ENCODE peak calls at places on chromosomes 1 and 21, in five cellular contexts. One of them, this sample, is unnamed.

GRCh38 chr1:63693956-63694607 is 79.7 kb upstream of the ROR1 start:
- DNase-seq in testis: no peak
- DNase-seq in fibroblast of pulmonary artery: no peak
- DNase-seq in frontal cortex: no peak
- DNase-seq in T-helper 1 cell: no peak
- DNase-seq in this sample: no peak

GRCh38 chr1:6477039-6477820 is 11.3 kb upstream of the TNFRSF25 start:
- DNase-seq in testis: no peak
- DNase-seq in frontal cortex: no peak
- DNase-seq in fibroblast of pulmonary artery: no peak
- DNase-seq in T-helper 1 cell: no peak
- DNase-seq in this sample: no peak

GRCh38 chr1:180988221-180988826 is 34.3 kb downstream of the STX6 start:
- DNase-seq in frontal cortex: no peak
- DNase-seq in T-helper 1 cell: no peak
- DNase-seq in fibroblast of pulmonary artery: peak
- DNase-seq in testis: no peak
- DNase-seq in this sample: no peak

GRCh38 chr1:31036749-31037500 is 28.6 kb downstream of the PUM1 start:
- DNase-seq in frontal cortex: no peak
- DNase-seq in fibroblast of pulmonary artery: no peak
- DNase-seq in testis: no peak
- DNase-seq in T-helper 1 cell: no peak
- DNase-seq in this sample: no peak

GRCh38 chr21:35011681-35012080 is 37.4 kb downstream of the RUNX1 start:
- DNase-seq in fibroblast of pulmonary artery: no peak
- DNase-seq in frontal cortex: no peak
- DNase-seq in T-helper 1 cell: no peak
- DNase-seq in testis: no peak
- DNase-seq in this sample: no peak

GRCh38 chr1:177164380-177165068 is at the start of gene ASTN1:
- DNase-seq in fibroblast of pulmonary artery: no peak
- DNase-seq in frontal cortex: peak
- DNase-seq in testis: peak
- DNase-seq in T-helper 1 cell: no peak
- DNase-seq in this sample: no peak

GRCh38 chr1:199553104-199553503 is 474.4 kb upstream of the NR5A2 start:
- DNase-seq in T-helper 1 cell: no peak
- DNase-seq in fibroblast of pulmonary artery: no peak
- DNase-seq in frontal cortex: no peak
- DNase-seq in testis: no peak
- DNase-seq in this sample: no peak

GRCh38 chr1:190098756-190099155 is 378.9 kb downstream of the BRINP3 start:
- DNase-seq in frontal cortex: no peak
- DNase-seq in testis: peak
- DNase-seq in fibroblast of pulmonary artery: no peak
- DNase-seq in T-helper 1 cell: no peak
- DNase-seq in this sample: no peak

GRCh38 chr1:174058639-174059038 is 36.5 kb upstream of the RC3H1 start:
- DNase-seq in fibroblast of pulmonary artery: no peak
- DNase-seq in testis: no peak
- DNase-seq in frontal cortex: no peak
- DNase-seq in T-helper 1 cell: no peak
- DNase-seq in this sample: no peak

GRCh38 chr1:220084460-220084859 is 5.1 kb downstream of the BPNT1 start:
- DNase-seq in frontal cortex: no peak
- DNase-seq in fibroblast of pulmonary artery: peak
- DNase-seq in testis: no peak
- DNase-seq in T-helper 1 cell: no peak
- DNase-seq in this sample: no peak

GRCh38 chr1:196309386-196309785 is 298.9 kb downstream of the KCNT2 start:
- DNase-seq in fibroblast of pulmonary artery: peak
- DNase-seq in T-helper 1 cell: no peak
- DNase-seq in frontal cortex: no peak
- DNase-seq in testis: no peak
- DNase-seq in this sample: no peak

GRCh38 chr1:47984175-47984789 is 12.9 kb downstream of the TRABD2B start:
- DNase-seq in testis: peak
- DNase-seq in frontal cortex: no peak
- DNase-seq in T-helper 1 cell: no peak
- DNase-seq in fibroblast of pulmonary artery: no peak
- DNase-seq in this sample: no peak

GRCh38 chr1:226656601-226657277 is 82.3 kb downstream of the ITPKB start:
- DNase-seq in fibroblast of pulmonary artery: peak
- DNase-seq in testis: no peak
- DNase-seq in frontal cortex: no peak
- DNase-seq in T-helper 1 cell: peak
- DNase-seq in this sample: peak

GRCh38 chr21:17679002-17679600 is 66.4 kb upstream of the BTG3 start:
- DNase-seq in fibroblast of pulmonary artery: peak
- DNase-seq in testis: no peak
- DNase-seq in frontal cortex: peak
- DNase-seq in T-helper 1 cell: no peak
- DNase-seq in this sample: no peak

GRCh38 chr1:184622136-184622823 is 132.4 kb downstream of the EDEM3 start:
- DNase-seq in frontal cortex: no peak
- DNase-seq in T-helper 1 cell: no peak
- DNase-seq in fibroblast of pulmonary artery: peak
- DNase-seq in testis: peak
- DNase-seq in this sample: peak

GRCh38 chr1:2322065-2322571 is 69.2 kb downstream of the MORN1 start:
- DNase-seq in fibroblast of pulmonary artery: peak
- DNase-seq in T-helper 1 cell: no peak
- DNase-seq in testis: peak
- DNase-seq in frontal cortex: peak
- DNase-seq in this sample: peak

GRCh38 chr1:41658444-41659158 is 174.1 kb upstream of the EDN2 start:
- DNase-seq in frontal cortex: no peak
- DNase-seq in testis: no peak
- DNase-seq in T-helper 1 cell: no peak
- DNase-seq in fibroblast of pulmonary artery: no peak
- DNase-seq in this sample: no peak

GRCh38 chr1:208230668-208231529 is 13.3 kb downstream of the PLXNA2 start:
- DNase-seq in testis: no peak
- DNase-seq in fibroblast of pulmonary artery: no peak
- DNase-seq in frontal cortex: no peak
- DNase-seq in T-helper 1 cell: no peak
- DNase-seq in this sample: no peak

GRCh38 chr1:51906306-51907078 is 28.0 kb upstream of the NRDC start:
- DNase-seq in testis: no peak
- DNase-seq in frontal cortex: peak
- DNase-seq in fibroblast of pulmonary artery: peak
- DNase-seq in T-helper 1 cell: no peak
- DNase-seq in this sample: no peak

GRCh38 chr21:31557956-31558838 is 101.3 kb upstream of the SOD1 start:
- DNase-seq in T-helper 1 cell: peak
- DNase-seq in fibroblast of pulmonary artery: peak
- DNase-seq in testis: peak
- DNase-seq in frontal cortex: no peak
- DNase-seq in this sample: no peak

GRCh38 chr1:113046569-113046968 is 26.4 kb upstream of the LRIG2 start:
- DNase-seq in fibroblast of pulmonary artery: no peak
- DNase-seq in frontal cortex: no peak
- DNase-seq in T-helper 1 cell: no peak
- DNase-seq in testis: no peak
- DNase-seq in this sample: no peak

GRCh38 chr1:42186172-42186571 is 21.6 kb upstream of the GUCA2A start:
- DNase-seq in fibroblast of pulmonary artery: peak
- DNase-seq in testis: no peak
- DNase-seq in frontal cortex: no peak
- DNase-seq in T-helper 1 cell: no peak
- DNase-seq in this sample: no peak

GRCh38 chr1:184493987-184494388 is 107.2 kb downstream of the C1orf21 start:
- DNase-seq in fibroblast of pulmonary artery: no peak
- DNase-seq in T-helper 1 cell: no peak
- DNase-seq in testis: no peak
- DNase-seq in frontal cortex: no peak
- DNase-seq in this sample: no peak

GRCh38 chr21:38315155-38315554 is 58.4 kb downstream of the KCNJ15 start:
- DNase-seq in fibroblast of pulmonary artery: no peak
- DNase-seq in frontal cortex: no peak
- DNase-seq in T-helper 1 cell: no peak
- DNase-seq in testis: no peak
- DNase-seq in this sample: no peak

GRCh38 chr1:201119206-201119814 is 7.1 kb upstream of the CACNA1S start:
- DNase-seq in fibroblast of pulmonary artery: peak
- DNase-seq in frontal cortex: no peak
- DNase-seq in T-helper 1 cell: peak
- DNase-seq in testis: peak
- DNase-seq in this sample: no peak

GRCh38 chr21:17805966-17806365 is 13.2 kb downstream of the C21orf91 start:
- DNase-seq in frontal cortex: no peak
- DNase-seq in fibroblast of pulmonary artery: no peak
- DNase-seq in testis: no peak
- DNase-seq in T-helper 1 cell: no peak
- DNase-seq in this sample: no peak

GRCh38 chr1:207152792-207153434 is 48.9 kb downstream of the C4BPA start:
- DNase-seq in fibroblast of pulmonary artery: no peak
- DNase-seq in testis: no peak
- DNase-seq in frontal cortex: no peak
- DNase-seq in T-helper 1 cell: no peak
- DNase-seq in this sample: no peak

GRCh38 chr21:43921602-43921978 is 56.6 kb downstream of the AGPAT3 start:
- DNase-seq in T-helper 1 cell: peak
- DNase-seq in testis: no peak
- DNase-seq in frontal cortex: no peak
- DNase-seq in fibroblast of pulmonary artery: no peak
- DNase-seq in this sample: no peak

GRCh38 chr1:110672001-110672752 is 2.6 kb downstream of the KCNA3 start:
- DNase-seq in testis: no peak
- DNase-seq in T-helper 1 cell: peak
- DNase-seq in fibroblast of pulmonary artery: no peak
- DNase-seq in frontal cortex: no peak
- DNase-seq in this sample: no peak

GRCh38 chr1:17170571-17170970 is 34.4 kb upstream of the PADI1 start:
- DNase-seq in frontal cortex: no peak
- DNase-seq in fibroblast of pulmonary artery: peak
- DNase-seq in T-helper 1 cell: no peak
- DNase-seq in testis: no peak
- DNase-seq in this sample: no peak

GRCh38 chr1:246005067-246005466 is 502.0 kb downstream of the SMYD3 start:
- DNase-seq in testis: no peak
- DNase-seq in frontal cortex: no peak
- DNase-seq in fibroblast of pulmonary artery: peak
- DNase-seq in T-helper 1 cell: no peak
- DNase-seq in this sample: no peak

GRCh38 chr1:2583871-2584341 is 2.7 kb upstream of the PRXL2B start:
- DNase-seq in testis: no peak
- DNase-seq in fibroblast of pulmonary artery: no peak
- DNase-seq in T-helper 1 cell: peak
- DNase-seq in frontal cortex: no peak
- DNase-seq in this sample: no peak

GRCh38 chr1:40774266-40774998 is 9.2 kb upstream of the KCNQ4 start:
- DNase-seq in fibroblast of pulmonary artery: peak
- DNase-seq in testis: peak
- DNase-seq in T-helper 1 cell: peak
- DNase-seq in frontal cortex: no peak
- DNase-seq in this sample: no peak

GRCh38 chr1:194570449-194570848 is 1384.0 kb upstream of the B3GALT2 start:
- DNase-seq in frontal cortex: no peak
- DNase-seq in testis: peak
- DNase-seq in fibroblast of pulmonary artery: peak
- DNase-seq in T-helper 1 cell: no peak
- DNase-seq in this sample: no peak

GRCh38 chr1:178946855-178947687 is 76.2 kb upstream of the ANGPTL1 start:
- DNase-seq in frontal cortex: no peak
- DNase-seq in T-helper 1 cell: no peak
- DNase-seq in testis: no peak
- DNase-seq in fibroblast of pulmonary artery: no peak
- DNase-seq in this sample: no peak

GRCh38 chr1:93960641-93961147 is 51.5 kb upstream of the GCLM start:
- DNase-seq in testis: no peak
- DNase-seq in frontal cortex: no peak
- DNase-seq in T-helper 1 cell: no peak
- DNase-seq in fibroblast of pulmonary artery: no peak
- DNase-seq in this sample: no peak

GRCh38 chr1:192792628-192793027 is 16.2 kb upstream of the RGS2 start:
- DNase-seq in T-helper 1 cell: no peak
- DNase-seq in fibroblast of pulmonary artery: no peak
- DNase-seq in frontal cortex: no peak
- DNase-seq in testis: no peak
- DNase-seq in this sample: no peak

GRCh38 chr1:228014235-228014930 is 7.6 kb downstream of the WNT3A start:
- DNase-seq in frontal cortex: no peak
- DNase-seq in testis: peak
- DNase-seq in fibroblast of pulmonary artery: peak
- DNase-seq in T-helper 1 cell: no peak
- DNase-seq in this sample: no peak

GRCh38 chr21:18951291-18952038 is 547.9 kb upstream of the TMPRSS15 start:
- DNase-seq in testis: peak
- DNase-seq in T-helper 1 cell: no peak
- DNase-seq in fibroblast of pulmonary artery: peak
- DNase-seq in frontal cortex: no peak
- DNase-seq in this sample: no peak

This sample was measured in thoracic aorta.